ENCODE peak calls at places on chromosomes 4 and X, in four cellular contexts. I is HS-5, J is EL, X is HFF-Myc. R is an unnamed sample.

GRCh38 chr4:39046243-39046642 is 14.0 kb upstream of the TMEM156 start:
- DNase-seq in J (peak), I (no peak), X (no peak), R (no peak)

GRCh38 chr4:176042195-176042594 is 23.4 kb upstream of the WDR17 start:
- DNase-seq in I (no peak), J (no peak), X (no peak), R (no peak)

GRCh38 chr4:94472056-94472826 is 20.5 kb downstream of the PDLIM5 start:
- DNase-seq in J (peak), I (no peak), X (no peak), R (no peak)

GRCh38 chr4:57460967-57461366 is 350.8 kb upstream of the IGFBP7 start:
- DNase-seq in I (no peak), X (no peak), J (no peak), R (no peak)

GRCh38 chr4:6730603-6731300 is 14.8 kb downstream of the BLOC1S4 start:
- DNase-seq in J (no peak), I (no peak), X (no peak), R (no peak)

GRCh38 chrX:77493677-77494553 is 46.7 kb downstream of the FGF16 start:
- DNase-seq in I (peak), J (peak), X (peak), R (no peak)

GRCh38 chrX:1600406-1601050 is 9.1 kb downstream of the AKAP17A start:
- DNase-seq in J (no peak), X (no peak), I (no peak), R (no peak)

GRCh38 chrX:53186363-53186762 is 38.6 kb downstream of the KDM5C start:
- DNase-seq in X (no peak), I (no peak), J (peak), R (no peak)